ENCODE peak calls at places on chromosomes 16 and 17, in ten cellular contexts. X is fibroblast of pulmonary artery, C is heart right ventricle, S is heart left ventricle, R is left ventricle myocardium inferior, G is stomach, Z is K562, O is esophagus squamous epithelium, B is HL-60, A is adipocyte. D is an unnamed sample.

GRCh38 chr16:69796285-69797118 is 34.4 kb downstream of the WWP2 start:
- DNase-seq in X (peak), C (no peak), S (peak), R (no peak), G (no peak), Z (peak), O (no peak), B (peak), A (peak), D (peak)

GRCh38 chr17:10875984-10876555 is 38.2 kb upstream of the PIRT start:
- DNase-seq in X (peak), C (peak), S (peak), R (no peak), G (peak), Z (peak), O (no peak), B (peak), A (peak), D (no peak)

GRCh38 chr17:59513934-59514841 is 51.2 kb upstream of the DHX40 start:
- DNase-seq in X (peak), C (peak), S (peak), R (peak), G (peak), Z (no peak), O (no peak), B (peak), A (peak), D (peak)

GRCh38 chr16:59192551-59193199 is 458.6 kb upstream of the GOT2 start:
- DNase-seq in X (peak), C (no peak), S (peak), R (no peak), G (no peak), Z (peak), O (no peak), B (peak), A (peak), D (no peak)

GRCh38 chr16:1494711-1495110 is 1.6 kb downstream of the TELO2 start:
- DNase-seq in X (peak), C (peak), S (peak), R (peak), G (no peak), Z (no peak), O (no peak), B (no peak), A (no peak), D (no peak)

GRCh38 chr17:68600123-68600880 is 865 bp downstream of the FAM20A start:
- DNase-seq in X (no peak), C (peak), S (peak), R (peak), G (peak), Z (no peak), O (no peak), B (peak), A (peak), D (no peak)

GRCh38 chr17:62871291-62871690 is 63.2 kb upstream of the MARCHF10 start:
- DNase-seq in X (no peak), C (no peak), S (no peak), R (no peak), G (no peak), Z (no peak), O (no peak), B (no peak), A (no peak), D (no peak)

GRCh38 chr17:71441098-71441497 is 679.7 kb upstream of the SOX9 start:
- DNase-seq in X (peak), C (no peak), S (no peak), R (no peak), G (no peak), Z (no peak), O (no peak), B (no peak), A (peak), D (peak)

GRCh38 chr17:51000835-51001638 is 119.6 kb downstream of the SPAG9 start:
- DNase-seq in X (peak), C (no peak), S (no peak), R (no peak), G (no peak), Z (peak), O (no peak), B (peak), A (peak), D (peak)

GRCh38 chr17:17580662-17581470 is 10.6 kb downstream of the PEMT start:
- DNase-seq in X (peak), C (no peak), S (no peak), R (no peak), G (no peak), Z (no peak), O (no peak), B (no peak), A (peak), D (no peak)

GRCh38 chr16:892006-892405 is 78.8 kb downstream of the LMF1 start:
- DNase-seq in X (no peak), C (no peak), S (no peak), R (no peak), G (no peak), Z (no peak), O (no peak), B (no peak), A (no peak), D (no peak)

GRCh38 chr17:41894791-41895331 is 23.9 kb downstream of the ACLY start:
- DNase-seq in X (peak), C (no peak), S (peak), R (no peak), G (no peak), Z (no peak), O (no peak), B (no peak), A (peak), D (peak)

GRCh38 chr17:37710344-37710886 is 34.4 kb downstream of the HNF1B start:
- DNase-seq in X (peak), C (no peak), S (no peak), R (no peak), G (peak), Z (peak), O (no peak), B (peak), A (no peak), D (no peak)

GRCh38 chr17:8314797-8315739 is 5.0 kb downstream of the ARHGEF15 start:
- DNase-seq in X (no peak), C (no peak), S (no peak), R (no peak), G (peak), Z (no peak), O (no peak), B (no peak), A (no peak), D (no peak)

GRCh38 chr16:20747030-20747816 is 5.6 kb upstream of the THUMPD1 start:
- DNase-seq in X (no peak), C (no peak), S (no peak), R (no peak), G (no peak), Z (peak), O (no peak), B (peak), A (no peak), D (no peak)
- H3K4me3 ChIP-seq in X (no peak), C (no peak), S (no peak), R (no peak), G (no peak), Z (no peak), O (no peak), B (no peak), A (no peak), D (no peak)

GRCh38 chr17:80081596-80081995 is 19.8 kb upstream of the GAA start:
- DNase-seq in X (no peak), C (no peak), S (no peak), R (no peak), G (no peak), Z (no peak), O (no peak), B (no peak), A (no peak), D (no peak)

GRCh38 chr17:80084773-80085172 is 16.6 kb upstream of the GAA start:
- DNase-seq in X (no peak), C (no peak), S (no peak), R (no peak), G (no peak), Z (no peak), O (no peak), B (no peak), A (no peak), D (no peak)

GRCh38 chr17:80083136-80083661 is 18.2 kb upstream of the GAA start:
- DNase-seq in X (no peak), C (no peak), S (no peak), R (no peak), G (no peak), Z (no peak), O (no peak), B (no peak), A (no peak), D (no peak)

GRCh38 chr17:80082403-80083135 is 18.8 kb upstream of the GAA start:
- DNase-seq in X (peak), C (no peak), S (peak), R (no peak), G (peak), Z (peak), O (no peak), B (peak), A (peak), D (peak)

GRCh38 chr17:80080081-80080480 is 21.3 kb upstream of the GAA start:
- DNase-seq in X (peak), C (no peak), S (no peak), R (no peak), G (no peak), Z (no peak), O (no peak), B (no peak), A (peak), D (no peak)
- H3K4me3 ChIP-seq in X (no peak), C (no peak), S (no peak), R (no peak), G (no peak), Z (no peak), O (no peak), B (no peak), A (no peak), D (no peak)

DNA sequence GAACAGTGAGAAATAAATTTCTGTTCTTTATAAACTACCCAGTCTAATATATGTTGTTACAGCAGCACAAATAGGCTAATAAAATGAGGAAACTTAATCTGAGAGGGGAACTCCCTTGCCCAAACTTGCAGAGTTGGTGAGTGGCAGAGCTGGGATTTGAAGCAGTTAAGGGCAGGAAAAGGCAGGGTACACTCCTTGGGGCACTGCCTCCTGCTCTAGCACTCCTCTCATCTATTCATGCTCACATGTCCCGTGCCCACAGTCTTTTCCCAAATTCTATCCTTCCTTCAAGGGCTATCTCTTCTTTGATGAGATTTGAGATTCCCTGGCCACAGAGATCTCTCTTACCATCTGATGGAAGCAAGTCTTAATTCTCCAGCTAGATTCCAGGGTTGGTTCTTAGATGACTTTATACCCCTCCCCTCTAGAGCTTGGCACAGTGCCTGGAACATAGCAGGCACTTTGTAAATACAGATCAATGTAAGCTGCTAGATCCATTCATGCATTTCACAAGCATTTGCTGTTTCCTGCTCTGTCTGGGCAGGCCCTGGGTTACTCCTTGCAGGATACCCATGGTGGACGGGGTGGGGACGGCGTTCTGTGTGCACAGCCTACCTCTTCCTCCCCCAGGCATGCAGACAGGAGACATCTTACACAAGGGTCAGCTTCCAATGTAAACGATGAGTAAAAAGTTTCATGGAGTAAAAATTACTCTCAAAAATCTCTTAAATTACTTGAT is 39.2 kb upstream of the ABCC12 start:
- DNase-seq in X (peak), C (no peak), S (no peak), R (no peak), G (peak), Z (no peak), O (no peak), B (peak), A (peak), D (peak)
- H3K4me3 ChIP-seq in X (no peak), C (no peak), S (no peak), R (no peak), G (no peak), Z (no peak), O (no peak), B (no peak), A (no peak), D (no peak)

DNA sequence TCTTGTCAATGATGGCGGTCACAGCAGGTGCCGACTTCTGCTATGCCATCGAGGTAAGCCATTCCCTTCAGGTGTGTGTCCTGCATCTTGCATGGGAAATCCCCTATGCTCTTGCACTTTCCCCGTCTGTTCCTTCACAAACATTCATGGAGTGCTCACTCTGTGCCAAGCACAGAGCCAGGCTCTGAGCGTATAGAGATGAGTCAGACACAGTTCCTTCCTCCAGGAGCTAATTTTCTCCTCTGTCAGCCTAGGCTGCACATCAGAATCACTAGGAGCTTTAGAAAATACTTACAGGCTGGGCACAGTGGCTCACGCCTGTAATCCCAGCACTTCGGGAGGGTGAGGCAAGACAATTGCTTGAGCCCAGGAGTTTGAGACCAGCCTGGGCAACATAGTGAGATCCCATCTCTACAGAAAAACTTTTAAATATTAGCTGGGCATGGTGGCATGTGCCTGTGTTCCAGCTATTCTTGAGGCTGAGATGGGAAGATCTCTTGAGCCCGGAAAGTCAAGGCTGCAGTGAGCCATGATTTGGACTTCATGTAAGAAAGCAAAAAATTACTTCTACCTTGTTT is 14.1 kb downstream of the PRMT7 start:
- DNase-seq in X (no peak), C (no peak), S (no peak), R (no peak), G (no peak), Z (no peak), O (no peak), B (no peak), A (no peak), D (no peak)
- H3K4me3 ChIP-seq in X (no peak), C (no peak), S (no peak), R (no peak), G (no peak), Z (no peak), O (no peak), B (no peak), A (no peak), D (no peak)